ENCODE peak calls at places on chromosome 9, in six cellular contexts. One of them, this sample, is unnamed.

GRCh38 chr9:112886351-112886750 is 4.3 kb downstream of the SLC46A2 start:
- DNase-seq in A549: no peak
- DNase-seq in tibial nerve: no peak
- DNase-seq in IMR-90: no peak
- DNase-seq in heart left ventricle: no peak
- DNase-seq in right lobe of liver: no peak
- DNase-seq in this sample: no peak

GRCh38 chr9:120393386-120394057 is 186.4 kb downstream of the CDK5RAP2 start:
- DNase-seq in IMR-90: peak
- DNase-seq in heart left ventricle: no peak
- DNase-seq in right lobe of liver: no peak
- DNase-seq in A549: no peak
- DNase-seq in tibial nerve: no peak
- DNase-seq in this sample: no peak

GRCh38 chr9:68462004-68462775 is 78.5 kb downstream of the TMEM252 start:
- DNase-seq in A549: no peak
- DNase-seq in tibial nerve: no peak
- DNase-seq in right lobe of liver: no peak
- DNase-seq in heart left ventricle: no peak
- DNase-seq in IMR-90: no peak
- DNase-seq in this sample: no peak

GRCh38 chr9:113715086-113715485 is 161.0 kb upstream of the ZNF618 start:
- DNase-seq in heart left ventricle: no peak
- DNase-seq in right lobe of liver: no peak
- DNase-seq in IMR-90: peak
- DNase-seq in tibial nerve: no peak
- DNase-seq in A549: no peak
- DNase-seq in this sample: no peak

GRCh38 chr9:91174772-91175171 is 186.9 kb downstream of the AUH start:
- DNase-seq in IMR-90: no peak
- DNase-seq in tibial nerve: no peak
- DNase-seq in right lobe of liver: no peak
- DNase-seq in A549: no peak
- DNase-seq in heart left ventricle: no peak
- DNase-seq in this sample: no peak

GRCh38 chr9:87406545-87407166 is 91.0 kb upstream of the DAPK1 start:
- DNase-seq in heart left ventricle: no peak
- DNase-seq in A549: no peak
- DNase-seq in tibial nerve: no peak
- DNase-seq in right lobe of liver: no peak
- DNase-seq in IMR-90: no peak
- DNase-seq in this sample: no peak

GRCh38 chr9:27558307-27558706 is 15.0 kb downstream of the C9orf72 start:
- DNase-seq in heart left ventricle: no peak
- DNase-seq in tibial nerve: no peak
- DNase-seq in IMR-90: no peak
- DNase-seq in right lobe of liver: no peak
- DNase-seq in A549: no peak
- DNase-seq in this sample: no peak

GRCh38 chr9:95264954-95265615 is 52.4 kb downstream of the FANCC start:
- DNase-seq in heart left ventricle: no peak
- DNase-seq in A549: no peak
- DNase-seq in IMR-90: peak
- DNase-seq in right lobe of liver: no peak
- DNase-seq in tibial nerve: no peak
- DNase-seq in this sample: no peak

GRCh38 chr9:103661663-103662062 is 432.4 kb upstream of the SMC2 start:
- DNase-seq in right lobe of liver: no peak
- DNase-seq in heart left ventricle: no peak
- DNase-seq in IMR-90: no peak
- DNase-seq in tibial nerve: no peak
- DNase-seq in A549: no peak
- DNase-seq in this sample: no peak

GRCh38 chr9:5557606-5558587 is 47.6 kb downstream of the PDCD1LG2 start:
- DNase-seq in A549: no peak
- DNase-seq in heart left ventricle: peak
- DNase-seq in tibial nerve: peak
- DNase-seq in IMR-90: no peak
- DNase-seq in right lobe of liver: no peak
- DNase-seq in this sample: no peak
- H3K27ac ChIP-seq in A549: no peak
- H3K27ac ChIP-seq in heart left ventricle: peak
- H3K27ac ChIP-seq in tibial nerve: no peak
- H3K27ac ChIP-seq in IMR-90: no peak
- H3K27ac ChIP-seq in right lobe of liver: no peak
- H3K27ac ChIP-seq in this sample: no peak

DNA sequence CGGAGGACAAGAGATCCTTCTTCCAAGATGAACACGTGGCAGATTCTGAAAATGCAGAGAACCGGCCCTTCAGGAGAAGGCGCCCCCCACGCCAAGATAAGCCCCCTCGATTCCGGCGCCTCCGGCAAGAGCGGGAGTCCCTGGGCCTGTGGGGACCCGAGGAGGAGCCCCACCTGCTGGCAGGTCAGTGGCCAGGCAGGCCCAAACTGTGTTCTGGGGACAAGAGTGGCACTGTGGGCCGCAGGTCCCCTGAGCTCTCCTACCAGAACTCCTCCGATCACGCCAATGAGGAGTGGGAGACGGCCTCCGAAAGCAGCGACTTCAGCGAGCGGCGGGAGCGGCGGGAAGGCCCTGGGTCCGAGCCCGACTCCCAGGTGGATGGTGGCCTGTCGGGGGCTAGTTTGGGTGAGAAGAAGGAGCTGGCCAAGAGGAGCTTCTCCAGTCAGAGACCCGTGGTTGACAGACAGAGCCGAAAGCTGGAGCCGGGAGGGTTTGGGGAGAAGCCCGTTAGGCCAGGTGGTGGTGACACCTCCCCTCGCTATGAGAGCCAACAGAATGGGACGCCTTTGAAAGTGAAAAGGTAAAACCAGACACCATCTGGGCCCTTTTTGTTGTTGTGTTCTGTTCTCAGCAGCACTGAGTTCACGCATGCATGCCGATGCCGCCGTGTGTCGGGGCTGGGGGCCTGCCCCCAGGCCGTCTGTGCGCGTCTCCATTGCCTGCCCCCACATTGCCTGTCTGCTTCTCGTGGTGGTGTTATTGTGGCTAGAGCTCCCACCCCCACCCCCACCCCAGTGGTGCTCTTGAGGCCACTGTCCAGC is 26.6 kb upstream of the POMT1 start:
- DNase-seq in tibial nerve: no peak
- DNase-seq in heart left ventricle: no peak
- DNase-seq in right lobe of liver: no peak
- DNase-seq in IMR-90: no peak
- DNase-seq in A549: no peak
- DNase-seq in this sample: no peak
- TF ChIP-seq POLR2A in tibial nerve: no peak
- TF ChIP-seq POLR2A in heart left ventricle: no peak
- TF ChIP-seq POLR2A in right lobe of liver: no peak
- TF ChIP-seq POLR2A in IMR-90: no peak
- TF ChIP-seq POLR2A in A549: no peak
- TF ChIP-seq POLR2A in this sample: no peak

GRCh38 chr9:101977614-101978210 is 239.3 kb upstream of the GRIN3A start:
- DNase-seq in IMR-90: peak
- DNase-seq in tibial nerve: no peak
- DNase-seq in heart left ventricle: no peak
- DNase-seq in right lobe of liver: no peak
- DNase-seq in A549: no peak
- DNase-seq in this sample: no peak
- TF ChIP-seq CTCF in IMR-90: peak
- TF ChIP-seq CTCF in tibial nerve: peak
- TF ChIP-seq CTCF in heart left ventricle: peak
- TF ChIP-seq CTCF in right lobe of liver: peak
- TF ChIP-seq CTCF in A549: peak
- TF ChIP-seq CTCF in this sample: peak

GRCh38 chr9:110443878-110444245 is 106.2 kb upstream of the TXNDC8 start:
- DNase-seq in tibial nerve: no peak
- DNase-seq in A549: no peak
- DNase-seq in heart left ventricle: no peak
- DNase-seq in IMR-90: peak
- DNase-seq in right lobe of liver: no peak
- DNase-seq in this sample: no peak
- H3K27ac ChIP-seq in tibial nerve: no peak
- H3K27ac ChIP-seq in A549: peak
- H3K27ac ChIP-seq in heart left ventricle: no peak
- H3K27ac ChIP-seq in IMR-90: peak
- H3K27ac ChIP-seq in right lobe of liver: no peak
- H3K27ac ChIP-seq in this sample: no peak

DNA sequence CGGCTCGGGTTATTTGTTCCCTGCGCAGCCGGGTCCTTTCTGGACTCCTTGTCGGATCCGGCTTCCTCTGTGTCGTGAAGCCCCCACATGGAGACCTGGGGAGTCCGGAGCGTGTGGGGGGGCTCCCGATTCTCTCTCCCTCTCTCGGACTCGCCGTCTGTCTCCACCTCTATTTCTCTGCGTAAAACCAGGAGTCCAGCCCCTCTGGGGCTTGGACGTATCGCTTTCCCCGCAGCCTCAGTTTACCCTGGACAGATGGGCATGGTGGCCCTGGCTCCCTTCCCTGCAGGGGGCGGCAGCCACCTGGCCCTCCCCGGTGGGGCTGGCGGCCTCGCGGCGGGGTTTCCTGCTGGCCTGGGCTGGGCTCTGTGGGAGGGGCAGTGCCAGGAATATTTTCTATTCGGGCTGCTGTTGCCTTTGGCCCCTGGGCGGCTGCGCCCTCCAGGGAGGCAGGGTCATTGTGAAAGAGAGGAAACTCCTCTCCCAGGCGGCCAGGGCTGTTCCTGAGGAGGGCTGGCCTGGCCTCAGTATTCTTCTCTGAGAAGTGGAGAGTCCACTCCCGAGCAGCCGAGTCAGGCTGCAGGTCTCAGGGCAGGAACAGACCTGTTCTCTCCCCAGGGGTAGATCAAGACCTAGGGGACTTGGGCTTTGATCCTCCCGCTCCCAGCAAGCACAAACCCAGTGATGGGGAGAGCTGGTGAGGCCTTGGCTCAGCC is 665 bp downstream of the ASS1 start:
- DNase-seq in heart left ventricle: peak
- DNase-seq in IMR-90: no peak
- DNase-seq in A549: peak
- DNase-seq in tibial nerve: no peak
- DNase-seq in right lobe of liver: peak
- DNase-seq in this sample: peak
- TF ChIP-seq POLR2A in heart left ventricle: no peak
- TF ChIP-seq POLR2A in IMR-90: no peak
- TF ChIP-seq POLR2A in A549: no peak
- TF ChIP-seq POLR2A in tibial nerve: no peak
- TF ChIP-seq POLR2A in right lobe of liver: peak
- TF ChIP-seq POLR2A in this sample: no peak

GRCh38 chr9:14652729-14653377 is 40.4 kb downstream of the ZDHHC21 start:
- DNase-seq in IMR-90: peak
- DNase-seq in heart left ventricle: no peak
- DNase-seq in right lobe of liver: no peak
- DNase-seq in tibial nerve: no peak
- DNase-seq in A549: no peak
- DNase-seq in this sample: no peak
- TF ChIP-seq CTCF in IMR-90: peak
- TF ChIP-seq CTCF in heart left ventricle: peak
- TF ChIP-seq CTCF in right lobe of liver: peak
- TF ChIP-seq CTCF in tibial nerve: peak
- TF ChIP-seq CTCF in A549: peak
- TF ChIP-seq CTCF in this sample: peak

DNA sequence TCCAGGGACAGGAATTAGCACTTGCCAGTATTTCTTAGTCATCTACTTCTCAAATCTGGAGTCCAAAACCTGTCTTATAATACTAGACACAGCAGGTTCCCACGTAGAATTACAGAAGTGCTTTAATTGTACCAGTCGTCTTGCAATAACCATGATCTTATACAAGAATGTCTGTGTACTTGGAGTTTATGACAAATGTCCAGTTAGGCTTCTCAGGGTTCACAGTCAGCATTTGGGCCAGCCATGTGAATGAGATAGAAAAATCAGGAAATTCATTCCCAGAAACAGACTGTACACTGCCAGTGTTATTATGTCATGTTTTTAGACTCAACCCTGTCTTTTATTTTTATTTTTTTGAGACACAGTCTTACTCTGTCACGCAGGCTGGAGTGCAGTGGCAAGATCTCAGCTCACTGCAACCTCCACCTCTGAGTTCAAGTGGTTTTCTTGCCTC is 291.1 kb upstream of the MPDZ start:
- DNase-seq in heart left ventricle: no peak
- DNase-seq in right lobe of liver: no peak
- DNase-seq in IMR-90: no peak
- DNase-seq in A549: no peak
- DNase-seq in tibial nerve: no peak
- DNase-seq in this sample: no peak
- H3K27ac ChIP-seq in heart left ventricle: peak
- H3K27ac ChIP-seq in right lobe of liver: no peak
- H3K27ac ChIP-seq in IMR-90: no peak
- H3K27ac ChIP-seq in A549: no peak
- H3K27ac ChIP-seq in tibial nerve: no peak
- H3K27ac ChIP-seq in this sample: no peak

This sample was measured in body of pancreas.